ENCODE peak calls at places on chromosomes 12 and 14, in six cellular contexts. V is WTC11, C is GM13977, I is AG09309, K is fibroblast of the aortic adventitia, P is A549. Y is an unnamed sample.

GRCh38 chr12:88522961-88523360 is 57.3 kb downstream of the KITLG start:
- DNase-seq in P (no peak), C (no peak), V (no peak), I (no peak), K (no peak), Y (no peak)

GRCh38 chr14:54681819-54682261 is 114.9 kb downstream of the SAMD4A start:
- DNase-seq in P (no peak), V (no peak), I (no peak), K (peak; percentile 12), C (no peak), Y (no peak)

GRCh38 chr14:81408595-81408994 is 8.5 kb upstream of the STON2 start:
- DNase-seq in P (no peak), C (no peak), K (no peak), I (no peak), V (no peak), Y (no peak)

GRCh38 chr12:18700254-18700653 is 37.6 kb downstream of the PLCZ1 start:
- DNase-seq in C (no peak), I (peak; percentile 91), V (no peak), P (no peak), K (peak; percentile 99), Y (no peak)

GRCh38 chr12:47022296-47022695 is 57.1 kb upstream of the PCED1B start:
- DNase-seq in I (no peak), V (no peak), C (no peak), K (peak; percentile 81), P (no peak), Y (no peak)

GRCh38 chr14:76293923-76294322 is 82.0 kb upstream of the ESRRB start:
- DNase-seq in P (peak; percentile 4), K (no peak), V (no peak), I (no peak), C (no peak), Y (no peak)

GRCh38 chr14:101823081-101823480 is 61.6 kb downstream of the PPP2R5C start:
- DNase-seq in P (no peak), C (no peak), V (no peak), K (no peak), I (no peak), Y (no peak)

GRCh38 chr12:1920971-1921370 is 2.5 kb upstream of the CACNA2D4 start:
- DNase-seq in I (no peak), C (peak; percentile 17), K (no peak), P (no peak), V (no peak), Y (peak; percentile 26)

GRCh38 chr12:39620664-39621658 is 1.4 kb upstream of the ABCD2 start:
- DNase-seq in V (no peak), K (peak; percentile 5), I (no peak), P (no peak), C (peak; percentile 37), Y (peak; percentile 37)

GRCh38 chr14:72617391-72618011 is 276.4 kb downstream of the DPF3 start:
- DNase-seq in K (peak; percentile 78), V (no peak), P (no peak), I (no peak), C (no peak), Y (no peak)

GRCh38 chr12:95349291-95349690 is 124.7 kb upstream of the METAP2 start:
- DNase-seq in P (no peak), I (no peak), K (no peak), C (no peak), V (no peak), Y (no peak)

GRCh38 chr14:50342211-50343080 is 30.3 kb downstream of the DMAC2L start:
- DNase-seq in C (peak; percentile 58), V (peak; percentile 50), I (peak; percentile 59), P (peak; percentile 57), K (peak; percentile 64), Y (peak; percentile 71)

GRCh38 chr12:130336723-130337475 is 788 bp upstream of the PIWIL1 start:
- DNase-seq in P (no peak), C (no peak), K (no peak), I (no peak), V (no peak), Y (no peak)

GRCh38 chr12:82800185-82800584 is 113.5 kb downstream of the TMTC2 start:
- DNase-seq in C (no peak), V (no peak), P (no peak), I (no peak), K (no peak), Y (no peak)

GRCh38 chr14:37234222-37234621 is 36.5 kb downstream of the MIPOL1 start:
- DNase-seq in I (no peak), P (no peak), K (no peak), V (no peak), C (no peak), Y (no peak)

GRCh38 chr12:51913071-51914033 is 6.0 kb downstream of the ACVRL1 start:
- DNase-seq in V (peak; percentile 71), P (no peak), K (no peak), I (no peak), C (no peak), Y (no peak)

DNA sequence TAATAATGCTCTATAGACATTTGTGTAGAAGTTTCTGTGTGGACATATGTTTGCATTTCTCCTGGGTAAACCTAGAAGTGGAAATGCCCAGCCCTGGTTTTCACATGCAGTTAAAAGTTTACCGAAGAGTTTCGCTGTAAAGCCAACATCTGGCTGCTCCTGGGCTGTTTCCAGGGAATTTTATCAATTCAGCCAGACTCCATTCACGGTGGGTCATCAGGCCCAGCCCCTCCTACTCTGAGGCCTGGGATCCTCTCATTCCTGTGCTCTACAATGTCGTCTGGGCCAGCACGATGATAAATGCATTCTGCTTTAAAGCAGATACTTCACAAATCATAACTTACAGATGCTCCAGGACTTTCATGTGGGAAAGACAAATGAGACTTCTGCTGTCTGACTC is 7.1 kb downstream of the NUAK1 start:
- DNase-seq in K (peak; percentile 76), I (no peak), P (peak; percentile 47), C (no peak), V (no peak), Y (no peak)
- TF ChIP-seq CTCF in K (no peak), I (no peak), P (no peak), C (no peak), V (no peak), Y (no peak)

DNA sequence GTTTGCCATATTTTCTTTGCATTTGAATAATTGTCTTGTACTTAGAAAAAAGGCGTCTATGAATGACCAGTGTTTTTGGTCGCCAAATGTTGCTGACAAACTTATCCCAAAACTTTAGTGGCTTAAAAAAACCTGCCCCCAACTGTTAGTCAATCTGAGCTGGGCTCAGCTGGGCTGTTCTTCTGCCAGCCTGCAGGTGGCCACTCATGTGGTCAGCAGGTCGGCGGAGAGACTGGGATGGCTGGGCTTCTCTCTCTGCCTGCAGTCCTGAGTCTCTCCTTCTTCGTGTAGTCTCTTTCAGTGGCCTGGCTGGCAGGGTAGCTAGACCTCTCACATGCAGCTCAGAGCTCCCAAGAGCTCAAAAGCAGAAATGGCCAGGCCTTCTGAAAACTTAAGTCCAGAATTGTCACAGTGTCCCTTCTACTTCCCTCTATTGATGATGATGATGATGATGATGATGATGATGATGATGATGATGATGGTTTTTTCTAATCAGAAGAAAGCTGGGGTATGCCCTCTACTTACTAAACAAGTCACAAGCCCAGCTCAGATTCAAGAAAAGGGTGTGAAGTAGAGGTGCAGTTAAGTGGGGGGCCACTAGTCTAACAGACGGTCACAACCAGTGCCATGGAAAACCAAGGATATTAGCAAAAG is 87.9 kb downstream of the PTPN11 start:
- DNase-seq in I (no peak), P (peak; percentile 33), V (no peak), K (no peak), C (no peak), Y (no peak)
- TF ChIP-seq CTCF in I (no peak), P (no peak), V (no peak), K (no peak), C (no peak), Y (no peak)

DNA sequence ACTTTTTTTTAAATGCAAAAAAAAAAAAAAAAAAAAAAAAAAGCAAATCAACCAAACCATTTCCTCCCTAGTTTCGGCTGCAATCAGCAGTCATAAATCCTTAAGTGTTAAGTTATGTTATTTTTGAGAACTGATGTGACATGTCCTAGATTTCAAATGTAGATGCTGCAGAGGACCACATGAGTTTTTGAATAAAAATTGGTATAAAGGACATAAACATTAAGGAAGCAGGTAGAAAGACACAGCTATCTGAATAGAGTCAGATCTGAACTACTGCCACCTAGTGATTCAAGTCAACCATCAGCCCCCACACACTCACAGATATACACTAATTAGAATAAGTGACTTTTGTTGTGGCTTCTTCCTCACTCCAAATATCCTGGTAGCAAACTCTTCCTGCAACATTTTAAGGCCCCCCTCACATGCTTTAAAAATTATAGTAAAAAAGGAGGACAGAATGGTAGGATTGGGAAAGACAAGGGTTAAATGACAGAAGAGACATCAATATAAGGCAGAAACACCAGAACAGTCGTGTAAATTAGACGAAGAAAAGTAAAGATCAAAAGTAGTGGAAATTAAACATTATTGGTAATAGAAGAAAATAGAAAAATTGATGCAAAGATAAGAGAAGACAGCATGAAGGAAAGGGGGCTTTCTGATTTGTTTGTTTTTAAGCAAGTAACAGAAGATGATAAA is 394.5 kb upstream of the ATP2B1 start:
- DNase-seq in C (peak; percentile 33), V (no peak), I (no peak), K (peak; percentile 62), P (peak; percentile 61), Y (peak; percentile 47)
- TF ChIP-seq CTCF in C (peak; percentile 58), V (peak; percentile 24), I (peak; percentile 37), K (peak; percentile 67), P (peak; percentile 57), Y (no peak)

DNA sequence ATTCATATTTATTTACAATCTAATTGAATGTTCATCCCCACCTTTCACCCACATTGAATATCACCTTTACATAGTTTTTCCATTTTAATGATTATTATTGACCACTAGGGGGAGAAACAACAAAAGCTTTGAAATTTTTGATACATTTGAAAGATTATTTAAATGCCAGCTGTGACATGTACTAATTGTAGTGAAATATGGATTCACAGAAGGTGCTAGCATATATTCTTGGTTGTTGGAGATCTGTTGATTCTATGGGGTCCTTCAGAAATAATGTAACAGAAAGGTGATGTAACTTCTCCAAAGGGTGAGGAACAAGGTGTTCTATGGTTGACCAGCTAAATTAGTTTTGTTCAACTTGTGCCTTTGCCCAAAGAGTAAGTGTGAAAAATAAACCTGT is 22.4 kb upstream of the GPR33 start:
- DNase-seq in V (no peak), K (peak; percentile 37), I (peak; percentile 1), P (peak; percentile 16), C (peak; percentile 22), Y (peak; percentile 28)
- TF ChIP-seq CTCF in V (peak; percentile 58), K (peak; percentile 48), I (no peak), P (peak; percentile 77), C (peak; percentile 49), Y (peak; percentile 19)

GRCh38 chr14:96090441-96091148 is 51.4 kb downstream of the C14orf132 start:
- DNase-seq in V (no peak), K (peak; percentile 70), P (no peak), I (no peak), C (no peak), Y (no peak)
- TF ChIP-seq CTCF in V (no peak), K (no peak), P (no peak), I (no peak), C (no peak), Y (no peak)

DNA sequence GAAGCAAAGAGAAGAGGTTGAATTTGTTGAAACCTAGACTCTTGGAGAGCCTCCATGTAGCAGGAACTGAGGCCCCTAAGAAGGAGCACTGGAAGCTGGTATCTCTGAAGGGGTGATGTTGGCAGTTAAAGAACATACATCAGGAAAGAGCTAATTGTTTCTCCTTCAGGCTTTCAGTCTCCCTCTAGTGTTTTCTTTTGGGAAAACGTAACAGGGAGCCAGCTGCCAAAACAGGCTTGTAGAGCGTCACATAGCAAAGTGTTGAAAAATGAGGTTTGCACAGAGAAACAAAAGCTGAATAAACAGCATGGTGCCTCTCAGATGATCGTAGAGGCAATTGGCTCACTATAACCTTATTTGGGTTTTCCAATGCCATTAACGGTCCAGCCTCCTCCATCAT is 46.9 kb upstream of the CAND1 start:
- DNase-seq in C (no peak), V (no peak), P (peak; percentile 38), K (peak; percentile 7), I (no peak), Y (no peak)
- TF ChIP-seq CTCF in C (no peak), V (no peak), P (peak; percentile 28), K (peak; percentile 29), I (peak; percentile 35), Y (no peak)

GRCh38 chr12:65615091-65615490 is 209.2 kb upstream of the HMGA2 start:
- DNase-seq in P (no peak), I (peak; percentile 88), C (no peak), V (no peak), K (peak; percentile 99), Y (no peak)
- TF ChIP-seq CTCF in P (no peak), I (no peak), C (no peak), V (no peak), K (no peak), Y (no peak)